ENCODE peak calls at places on chromosomes 2 and 18, in ten cellular contexts. L is gastrocnemius medialis, C is upper lobe of right lung, Q is fibroblast of lung, D is cardiac fibroblast, B is GM13976, K is adrenal gland, Y is fibroblast of the aortic adventitia, I is natural killer cell, Z is pancreas. A is an unnamed sample.
A peak's percentile ranks its signal among the peaks of the same experiment; 100 is the strongest.

GRCh38 chr2:176892818-176893217 is 319.8 kb upstream of the HNRNPA3 start:
- DNase-seq in L (no peak), K (no peak), C (no peak), I (no peak), Y (no peak), B (no peak), Z (no peak), Q (no peak), D (no peak), A (no peak)

GRCh38 chr2:147368306-147368705 is 476.5 kb upstream of the ACVR2A start:
- DNase-seq in Y (peak; percentile 52), K (no peak), I (no peak), Z (no peak), B (no peak), Q (peak; percentile 47), C (no peak), D (peak; percentile 64), L (no peak), A (no peak)

GRCh38 chr2:215420471-215420935 is 15.4 kb downstream of the FN1 start:
- DNase-seq in Y (no peak), B (no peak), Z (no peak), I (no peak), Q (peak; percentile 52), C (no peak), L (no peak), K (no peak), D (peak; percentile 58), A (no peak)

GRCh38 chr2:172480301-172481218 is 53.2 kb downstream of the ITGA6 start:
- DNase-seq in Z (no peak), Y (peak; percentile 25), I (no peak), K (peak; percentile 31), D (peak; percentile 53), Q (peak; percentile 52), C (no peak), B (no peak), L (peak; percentile 5), A (peak; percentile 55)

GRCh38 chr18:35334183-35334582 is 10.0 kb downstream of the ZNF24 start:
- DNase-seq in Z (no peak), D (no peak), K (no peak), C (no peak), I (no peak), L (no peak), Q (no peak), Y (no peak), B (no peak), A (no peak)

GRCh38 chr2:217035967-217036366 is 176.1 kb upstream of the TNP1 start:
- DNase-seq in Q (no peak), C (no peak), Y (peak; percentile 68), Z (no peak), K (no peak), D (peak; percentile 39), B (no peak), L (no peak), I (no peak), A (no peak)

GRCh38 chr2:199765646-199766045 is 85.3 kb downstream of the FTCDNL1 start:
- DNase-seq in I (no peak), B (no peak), L (no peak), D (no peak), Q (no peak), K (no peak), Y (no peak), C (no peak), Z (no peak), A (no peak)

GRCh38 chr2:166157578-166157977 is 29.8 kb upstream of the SCN1A start:
- DNase-seq in B (no peak), Y (no peak), K (no peak), Q (no peak), D (no peak), C (no peak), L (no peak), I (no peak), Z (no peak), A (no peak)

GRCh38 chr2:168773719-168774521 is 28.5 kb upstream of the NOSTRIN start:
- DNase-seq in Y (peak; percentile 81), B (peak; percentile 31), C (peak; percentile 75), D (peak; percentile 88), L (peak; percentile 16), I (no peak), K (peak; percentile 80), Z (peak; percentile 80), Q (peak; percentile 76), A (peak; percentile 14)

GRCh38 chr2:23452853-23453420 is 68.0 kb downstream of the KLHL29 start:
- DNase-seq in Z (no peak), L (no peak), D (peak; percentile 14), Y (no peak), I (no peak), K (no peak), B (peak; percentile 50), Q (peak; percentile 21), C (no peak), A (no peak)

GRCh38 chr18:75097491-75098225 is 111.3 kb downstream of the PTGR3 start:
- DNase-seq in B (no peak), Z (peak; percentile 21), K (no peak), D (no peak), I (no peak), L (no peak), Q (no peak), C (no peak), Y (no peak), A (no peak)

GRCh38 chr2:230907361-230908093 is 17.5 kb downstream of the GPR55 start:
- DNase-seq in Z (peak; percentile 47), L (no peak), C (peak; percentile 41), Q (no peak), B (no peak), D (no peak), I (peak; percentile 7), Y (no peak), K (no peak), A (no peak)

DNA sequence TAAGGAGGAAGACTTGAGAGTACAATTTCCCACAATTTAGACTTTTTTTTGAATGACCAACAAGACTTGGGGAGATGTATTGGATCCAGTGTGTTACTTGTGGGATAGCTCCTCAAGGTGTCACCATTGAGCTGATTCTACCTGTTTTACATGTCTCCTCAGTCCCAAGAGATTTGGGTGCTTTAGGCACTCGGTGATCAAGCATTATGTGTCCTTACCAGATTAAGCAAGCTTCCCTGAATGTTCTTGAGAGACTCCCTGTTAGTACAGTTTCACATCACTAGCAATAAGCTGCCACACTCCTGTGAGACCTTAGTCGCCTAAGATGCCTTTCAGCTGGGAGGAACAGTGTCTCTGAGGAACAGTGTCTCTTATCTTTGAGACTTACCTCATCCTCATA is 384.3 kb upstream of the SYT4 start:
- DNase-seq in L (no peak), Q (peak; percentile 82), Z (no peak), K (no peak), B (no peak), C (no peak), I (no peak), D (peak; percentile 63), Y (peak; percentile 74), A (no peak)
- TF ChIP-seq CTCF in L (no peak), Q (peak; percentile 56), Z (peak; percentile 29), K (no peak), B (peak; percentile 22), C (peak; percentile 32), I (no peak), D (peak; percentile 48), Y (peak; percentile 46), A (peak; percentile 65)

GRCh38 chr18:39969813-39970494 is 1985.1 kb upstream of the PIK3C3 start:
- DNase-seq in I (no peak), Z (no peak), K (no peak), C (no peak), Y (no peak), L (no peak), Q (no peak), D (peak; percentile 36), B (no peak), A (no peak)

GRCh38 chr18:39962546-39962945 is 1992.5 kb upstream of the PIK3C3 start:
- DNase-seq in C (no peak), Q (no peak), B (no peak), Z (no peak), Y (no peak), D (no peak), L (no peak), I (no peak), K (no peak), A (no peak)

GRCh38 chr18:39960545-39960944 is 1994.5 kb upstream of the PIK3C3 start:
- DNase-seq in D (no peak), L (no peak), Z (no peak), K (no peak), C (no peak), I (no peak), Y (no peak), Q (no peak), B (no peak), A (no peak)

GRCh38 chr18:39966275-39966674 is 1988.8 kb upstream of the PIK3C3 start:
- DNase-seq in B (no peak), D (no peak), L (no peak), K (no peak), I (no peak), Z (no peak), C (no peak), Q (no peak), Y (no peak), A (no peak)
- TF ChIP-seq CTCF in B (no peak), D (peak; percentile 26), L (no peak), K (no peak), I (no peak), Z (no peak), C (peak; percentile 10), Q (peak; percentile 48), Y (no peak), A (peak; percentile 51)

GRCh38 chr2:239003933-239004636 is 156.2 kb downstream of the TWIST2 start:
- DNase-seq in D (no peak), Z (no peak), L (no peak), I (no peak), C (peak; percentile 48), K (no peak), B (no peak), Q (no peak), Y (no peak), A (no peak)

GRCh38 chr2:239002591-239002959 is 154.7 kb downstream of the TWIST2 start:
- DNase-seq in I (no peak), B (no peak), D (no peak), K (no peak), L (no peak), Z (no peak), Q (no peak), C (no peak), Y (no peak), A (no peak)

GRCh38 chr2:239001794-239002193 is 153.9 kb downstream of the TWIST2 start:
- DNase-seq in I (no peak), K (no peak), D (no peak), Z (no peak), L (no peak), Q (no peak), Y (no peak), C (no peak), B (no peak), A (no peak)

GRCh38 chr2:239005586-239005985 is 157.7 kb downstream of the TWIST2 start:
- DNase-seq in Q (no peak), Y (no peak), K (no peak), I (no peak), B (no peak), C (peak; percentile 31), L (no peak), D (no peak), Z (no peak), A (no peak)

GRCh38 chr2:239002960-239003932 is 155.4 kb downstream of the TWIST2 start:
- DNase-seq in Z (no peak), I (no peak), L (no peak), C (peak; percentile 52), Y (peak; percentile 89), Q (peak; percentile 86), K (no peak), B (no peak), D (peak; percentile 76), A (no peak)
- TF ChIP-seq CTCF in Z (no peak), I (no peak), L (no peak), C (no peak), Y (peak; percentile 43), Q (peak; percentile 62), K (no peak), B (no peak), D (peak; percentile 22), A (no peak)

GRCh38 chr2:122451040-122451439 is 695.6 kb downstream of the TSN start:
- DNase-seq in I (no peak), L (no peak), D (peak; percentile 59), B (peak; percentile 5), Y (peak; percentile 16), K (no peak), Z (no peak), C (no peak), Q (peak; percentile 18), A (no peak)
- TF ChIP-seq CTCF in I (no peak), L (peak; percentile 26), D (peak; percentile 69), B (no peak), Y (peak; percentile 22), K (no peak), Z (no peak), C (peak; percentile 57), Q (peak; percentile 40), A (peak; percentile 56)